ENCODE peak calls at places on chromosomes 2 and 18, in six cellular contexts. One of them, this sample, is unnamed.

GRCh38 chr2:174325932-174326879 is 8.5 kb upstream of the SP9 start:
- DNase-seq in H1: no peak
- DNase-seq in MM.1S: peak; percentile 43
- DNase-seq in Karpas-422: peak; percentile 51
- DNase-seq in stomach: no peak
- DNase-seq in left lung: peak; percentile 80
- DNase-seq in this sample: no peak

GRCh38 chr2:98458207-98458606 is 13.5 kb downstream of the INPP4A start:
- DNase-seq in H1: no peak
- DNase-seq in MM.1S: peak; percentile 5
- DNase-seq in Karpas-422: no peak
- DNase-seq in stomach: no peak
- DNase-seq in left lung: no peak
- DNase-seq in this sample: no peak

GRCh38 chr18:78753240-78753639 is 226.4 kb upstream of the SALL3 start:
- DNase-seq in H1: no peak
- DNase-seq in MM.1S: no peak
- DNase-seq in Karpas-422: no peak
- DNase-seq in stomach: peak; percentile 25
- DNase-seq in left lung: no peak
- DNase-seq in this sample: no peak

GRCh38 chr2:189698020-189698887 is 23.8 kb downstream of the ANKAR start:
- DNase-seq in H1: peak; percentile 44
- DNase-seq in MM.1S: peak; percentile 51
- DNase-seq in Karpas-422: peak; percentile 82
- DNase-seq in stomach: peak; percentile 30
- DNase-seq in left lung: no peak
- DNase-seq in this sample: peak; percentile 70

GRCh38 chr2:101704046-101704466 is 6.5 kb downstream of the MAP4K4 start:
- DNase-seq in H1: no peak
- DNase-seq in MM.1S: peak; percentile 11
- DNase-seq in Karpas-422: no peak
- DNase-seq in stomach: no peak
- DNase-seq in left lung: no peak
- DNase-seq in this sample: no peak

GRCh38 chr2:213089438-213089837 is 62.0 kb downstream of the IKZF2 start:
- DNase-seq in H1: no peak
- DNase-seq in MM.1S: no peak
- DNase-seq in Karpas-422: no peak
- DNase-seq in stomach: no peak
- DNase-seq in left lung: no peak
- DNase-seq in this sample: no peak

GRCh38 chr2:205814039-205814364 is 131.7 kb downstream of the NRP2 start:
- DNase-seq in H1: no peak
- DNase-seq in MM.1S: no peak
- DNase-seq in Karpas-422: no peak
- DNase-seq in stomach: no peak
- DNase-seq in left lung: no peak
- DNase-seq in this sample: no peak

GRCh38 chr2:240431276-240431662 is 4.2 kb upstream of the GPC1 start:
- DNase-seq in H1: no peak
- DNase-seq in MM.1S: no peak
- DNase-seq in Karpas-422: no peak
- DNase-seq in stomach: peak; percentile 17
- DNase-seq in left lung: peak; percentile 32
- DNase-seq in this sample: peak; percentile 2

GRCh38 chr2:147100406-147101035 is 744.3 kb upstream of the ACVR2A start:
- DNase-seq in H1: no peak
- DNase-seq in MM.1S: no peak
- DNase-seq in Karpas-422: no peak
- DNase-seq in stomach: no peak
- DNase-seq in left lung: no peak
- DNase-seq in this sample: no peak

GRCh38 chr2:10235099-10235908 is 67.4 kb upstream of the HPCAL1 start:
- DNase-seq in H1: no peak
- DNase-seq in MM.1S: no peak
- DNase-seq in Karpas-422: no peak
- DNase-seq in stomach: no peak
- DNase-seq in left lung: no peak
- DNase-seq in this sample: no peak

GRCh38 chr2:68282814-68283812 is 30.8 kb upstream of the PPP3R1 start:
- DNase-seq in H1: no peak
- DNase-seq in MM.1S: peak; percentile 41
- DNase-seq in Karpas-422: peak; percentile 80
- DNase-seq in stomach: no peak
- DNase-seq in left lung: no peak
- DNase-seq in this sample: no peak

GRCh38 chr18:29063346-29063745 is 886.4 kb upstream of the CDH2 start:
- DNase-seq in H1: no peak
- DNase-seq in MM.1S: no peak
- DNase-seq in Karpas-422: no peak
- DNase-seq in stomach: no peak
- DNase-seq in left lung: no peak
- DNase-seq in this sample: no peak

GRCh38 chr18:45357681-45358470 is 257.4 kb upstream of the SLC14A2 start:
- DNase-seq in H1: no peak
- DNase-seq in MM.1S: no peak
- DNase-seq in Karpas-422: no peak
- DNase-seq in stomach: no peak
- DNase-seq in left lung: no peak
- DNase-seq in this sample: no peak

GRCh38 chr2:239443666-239444567 is 43.1 kb upstream of the HDAC4 start:
- DNase-seq in H1: no peak
- DNase-seq in MM.1S: no peak
- DNase-seq in Karpas-422: no peak
- DNase-seq in stomach: no peak
- DNase-seq in left lung: no peak
- DNase-seq in this sample: no peak

GRCh38 chr2:151614159-151614558 is 120.1 kb downstream of the NEB start:
- DNase-seq in H1: no peak
- DNase-seq in MM.1S: no peak
- DNase-seq in Karpas-422: no peak
- DNase-seq in stomach: no peak
- DNase-seq in left lung: no peak
- DNase-seq in this sample: no peak

GRCh38 chr2:8484502-8485283 is 197.2 kb upstream of the ID2 start:
- DNase-seq in H1: no peak
- DNase-seq in MM.1S: no peak
- DNase-seq in Karpas-422: no peak
- DNase-seq in stomach: no peak
- DNase-seq in left lung: no peak
- DNase-seq in this sample: no peak

GRCh38 chr2:60070851-60071250 is 482.6 kb downstream of the BCL11A start:
- DNase-seq in H1: no peak
- DNase-seq in MM.1S: no peak
- DNase-seq in Karpas-422: no peak
- DNase-seq in stomach: no peak
- DNase-seq in left lung: no peak
- DNase-seq in this sample: no peak

GRCh38 chr2:60066096-60066839 is 487.2 kb downstream of the BCL11A start:
- DNase-seq in H1: no peak
- DNase-seq in MM.1S: no peak
- DNase-seq in Karpas-422: no peak
- DNase-seq in stomach: no peak
- DNase-seq in left lung: no peak
- DNase-seq in this sample: no peak

GRCh38 chr2:60066971-60067370 is 486.5 kb downstream of the BCL11A start:
- DNase-seq in H1: no peak
- DNase-seq in MM.1S: no peak
- DNase-seq in Karpas-422: no peak
- DNase-seq in stomach: no peak
- DNase-seq in left lung: no peak
- DNase-seq in this sample: no peak

GRCh38 chr2:60070166-60070565 is 483.3 kb downstream of the BCL11A start:
- DNase-seq in H1: no peak
- DNase-seq in MM.1S: no peak
- DNase-seq in Karpas-422: no peak
- DNase-seq in stomach: no peak
- DNase-seq in left lung: no peak
- DNase-seq in this sample: no peak

DNA sequence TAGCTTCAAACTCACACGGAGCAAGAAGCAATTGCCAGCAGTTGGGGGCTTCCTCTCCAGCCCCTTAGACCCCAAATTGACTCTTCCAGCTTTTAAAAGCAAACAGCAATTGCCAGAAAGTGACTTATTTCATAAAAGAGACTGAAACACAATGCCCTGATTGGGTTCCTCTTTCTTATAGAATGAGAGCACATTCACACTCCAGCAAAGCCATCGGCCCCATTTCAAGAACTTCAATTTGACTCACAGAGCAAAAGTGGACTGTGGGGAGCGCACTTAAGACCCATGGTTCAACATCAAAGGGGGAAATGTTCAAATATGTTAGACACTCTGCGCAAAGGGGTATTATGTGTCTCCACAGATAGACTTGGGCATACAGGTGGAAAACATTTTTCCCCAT is 484.7 kb downstream of the BCL11A start:
- DNase-seq in H1: no peak
- DNase-seq in MM.1S: no peak
- DNase-seq in Karpas-422: no peak
- DNase-seq in stomach: no peak
- DNase-seq in left lung: no peak
- DNase-seq in this sample: no peak
- H3K27ac ChIP-seq in H1: no peak overlapping the region
- H3K27ac ChIP-seq in MM.1S: no peak overlapping the region
- H3K27ac ChIP-seq in Karpas-422: no peak overlapping the region
- H3K27ac ChIP-seq in stomach: no peak overlapping the region
- H3K27ac ChIP-seq in left lung: no peak overlapping the region
- H3K27ac ChIP-seq in this sample: no peak overlapping the region

GRCh38 chr2:159609933-159610523 is 6.3 kb downstream of the BAZ2B start:
- DNase-seq in H1: no peak
- DNase-seq in MM.1S: no peak
- DNase-seq in Karpas-422: no peak
- DNase-seq in stomach: no peak
- DNase-seq in left lung: no peak
- DNase-seq in this sample: no peak
- H3K9me3 ChIP-seq in H1: no peaks in the 10 kb centered on the region
- H3K9me3 ChIP-seq in MM.1S: no peaks in the 10 kb centered on the region
- H3K9me3 ChIP-seq in Karpas-422: no peaks in the 10 kb centered on the region
- H3K9me3 ChIP-seq in stomach: no peaks in the 10 kb centered on the region
- H3K9me3 ChIP-seq in left lung: no peaks in the 10 kb centered on the region
- H3K9me3 ChIP-seq in this sample: no peaks in the 10 kb centered on the region

GRCh38 chr2:218032336-218033171 is 29.8 kb upstream of the TNS1 start:
- DNase-seq in H1: no peak
- DNase-seq in MM.1S: no peak
- DNase-seq in Karpas-422: no peak
- DNase-seq in stomach: peak; percentile 29
- DNase-seq in left lung: peak; percentile 57
- DNase-seq in this sample: no peak

GRCh38 chr2:218036371-218036770 is 32.7 kb upstream of the RUFY4 start:
- DNase-seq in H1: no peak
- DNase-seq in MM.1S: no peak
- DNase-seq in Karpas-422: peak; percentile 55
- DNase-seq in stomach: no peak
- DNase-seq in left lung: no peak
- DNase-seq in this sample: no peak

GRCh38 chr2:218033590-218034496 is 31.0 kb upstream of the TNS1 start:
- DNase-seq in H1: no peak
- DNase-seq in MM.1S: no peak
- DNase-seq in Karpas-422: no peak
- DNase-seq in stomach: no peak
- DNase-seq in left lung: peak; percentile 77
- DNase-seq in this sample: no peak

GRCh38 chr2:218033208-218033589 is 30.4 kb upstream of the TNS1 start:
- DNase-seq in H1: no peak
- DNase-seq in MM.1S: no peak
- DNase-seq in Karpas-422: no peak
- DNase-seq in stomach: no peak
- DNase-seq in left lung: no peak
- DNase-seq in this sample: no peak

DNA sequence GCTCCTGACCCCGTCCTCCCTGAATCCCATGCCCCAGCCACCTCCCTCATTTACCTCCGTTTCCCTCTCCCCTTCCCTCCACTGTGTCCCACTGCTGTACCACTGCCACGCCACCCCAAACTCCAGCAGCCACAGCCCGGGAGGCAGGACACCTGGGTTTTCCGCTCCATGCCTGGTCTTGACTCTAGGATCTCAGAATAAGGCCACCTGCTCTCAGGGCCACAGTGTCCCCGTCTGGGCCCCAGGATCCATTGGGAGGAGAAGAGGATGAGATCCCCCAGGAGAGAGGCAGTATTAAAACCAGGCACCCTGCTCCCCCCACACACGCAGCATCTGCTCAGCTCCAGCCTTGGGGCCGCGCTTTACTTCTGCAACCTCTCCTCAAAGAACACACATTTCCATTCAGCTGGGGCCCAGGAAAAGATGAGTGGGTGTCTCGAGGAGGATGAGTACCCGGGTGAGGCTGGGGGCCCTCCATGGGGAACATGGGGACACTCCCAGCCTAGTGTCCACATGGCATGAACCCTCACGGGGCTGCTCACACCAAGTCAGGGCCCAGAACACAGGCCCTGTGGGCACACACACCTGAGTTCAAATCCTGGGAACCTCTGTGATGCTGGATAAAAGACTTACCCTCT is 32.8 kb upstream of the TNS1 start:
- DNase-seq in H1: no peak
- DNase-seq in MM.1S: no peak
- DNase-seq in Karpas-422: no peak
- DNase-seq in stomach: no peak
- DNase-seq in left lung: peak; percentile 45
- DNase-seq in this sample: no peak
- H3K27me3 ChIP-seq in H1: peaks cover 17% of the 10 kb centered on the region
- H3K27me3 ChIP-seq in MM.1S: no peaks in the 10 kb centered on the region
- H3K27me3 ChIP-seq in Karpas-422: no peaks in the 10 kb centered on the region
- H3K27me3 ChIP-seq in stomach: no peaks in the 10 kb centered on the region
- H3K27me3 ChIP-seq in left lung: no peaks in the 10 kb centered on the region
- H3K27me3 ChIP-seq in this sample: no peaks in the 10 kb centered on the region

GRCh38 chr2:86416126-86416525 is 25.0 kb upstream of the KDM3A start:
- DNase-seq in H1: no peak
- DNase-seq in MM.1S: no peak
- DNase-seq in Karpas-422: no peak
- DNase-seq in stomach: no peak
- DNase-seq in left lung: no peak
- DNase-seq in this sample: no peak

GRCh38 chr2:86413296-86414085 is 27.7 kb upstream of the KDM3A start:
- DNase-seq in H1: no peak
- DNase-seq in MM.1S: no peak
- DNase-seq in Karpas-422: no peak
- DNase-seq in stomach: no peak
- DNase-seq in left lung: no peak
- DNase-seq in this sample: no peak

GRCh38 chr2:86420913-86421312 is 20.3 kb upstream of the KDM3A start:
- DNase-seq in H1: no peak
- DNase-seq in MM.1S: no peak
- DNase-seq in Karpas-422: no peak
- DNase-seq in stomach: no peak
- DNase-seq in left lung: no peak
- DNase-seq in this sample: no peak

GRCh38 chr2:86414996-86415395 is 26.2 kb upstream of the KDM3A start:
- DNase-seq in H1: no peak
- DNase-seq in MM.1S: no peak
- DNase-seq in Karpas-422: no peak
- DNase-seq in stomach: no peak
- DNase-seq in left lung: no peak
- DNase-seq in this sample: no peak

DNA sequence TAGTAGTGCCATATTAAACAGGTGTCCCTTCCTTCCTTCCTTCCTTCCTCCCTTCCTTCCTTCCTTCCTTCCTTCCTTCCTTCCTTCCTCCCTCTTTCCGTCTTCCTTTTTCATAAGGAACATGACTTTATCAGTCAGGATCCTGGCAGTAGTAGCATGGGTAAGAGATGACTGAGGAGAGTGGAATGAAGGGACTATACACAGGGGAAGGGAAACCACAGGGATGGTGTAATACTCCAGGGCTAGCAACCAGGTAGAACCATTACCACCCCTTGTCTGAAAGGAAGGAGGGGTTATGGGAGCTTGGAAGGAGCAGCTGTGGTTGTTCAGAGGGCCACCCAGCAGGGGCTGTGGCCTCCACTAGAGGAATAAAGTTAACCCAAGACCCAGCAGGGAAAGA is 23.2 kb upstream of the KDM3A start:
- DNase-seq in H1: no peak
- DNase-seq in MM.1S: no peak
- DNase-seq in Karpas-422: no peak
- DNase-seq in stomach: no peak
- DNase-seq in left lung: no peak
- DNase-seq in this sample: no peak
- H3K27ac ChIP-seq in H1: no peak overlapping the region
- H3K27ac ChIP-seq in MM.1S: no peak overlapping the region
- H3K27ac ChIP-seq in Karpas-422: no peak overlapping the region
- H3K27ac ChIP-seq in stomach: no peak overlapping the region
- H3K27ac ChIP-seq in left lung: no peak overlapping the region
- H3K27ac ChIP-seq in this sample: no peak overlapping the region